ENCODE peak calls at places on chromosome 13, in nine cellular contexts. One of them, this sample, is unnamed.

GRCh38 chr13:30565658-30566057 is 52.1 kb upstream of the USPL1 start:
- DNase-seq in AG09319: no peak
- DNase-seq in naive thymus-derived CD8-positive, alpha-beta T cell: no peak
- DNase-seq in AG10803: no peak
- DNase-seq in ACHN: no peak
- DNase-seq in right atrium auricular region: no peak
- DNase-seq in NCI-H1694 treated with DMSO at 0.1 percent for 48 hours: no peak
- DNase-seq in NB4: no peak
- DNase-seq in fibroblast of lung: no peak
- DNase-seq in this sample: no peak

GRCh38 chr13:113490496-113491417 is at the start of gene DCUN1D2:
- DNase-seq in right atrium auricular region: peak
- DNase-seq in naive thymus-derived CD8-positive, alpha-beta T cell: peak
- DNase-seq in AG10803: peak
- DNase-seq in AG09319: peak
- DNase-seq in fibroblast of lung: peak
- DNase-seq in NB4: peak
- DNase-seq in ACHN: peak
- DNase-seq in NCI-H1694 treated with DMSO at 0.1 percent for 48 hours: peak
- DNase-seq in this sample: peak

GRCh38 chr13:29704648-29705047 is 109.2 kb upstream of the SLC7A1 start:
- DNase-seq in naive thymus-derived CD8-positive, alpha-beta T cell: no peak
- DNase-seq in NCI-H1694 treated with DMSO at 0.1 percent for 48 hours: no peak
- DNase-seq in AG10803: peak
- DNase-seq in AG09319: no peak
- DNase-seq in ACHN: no peak
- DNase-seq in NB4: no peak
- DNase-seq in right atrium auricular region: no peak
- DNase-seq in fibroblast of lung: no peak
- DNase-seq in this sample: no peak

GRCh38 chr13:77779461-77780272 is 82.2 kb downstream of the SLAIN1 start:
- DNase-seq in AG09319: peak
- DNase-seq in right atrium auricular region: no peak
- DNase-seq in ACHN: peak
- DNase-seq in naive thymus-derived CD8-positive, alpha-beta T cell: peak
- DNase-seq in AG10803: peak
- DNase-seq in NB4: peak
- DNase-seq in fibroblast of lung: peak
- DNase-seq in NCI-H1694 treated with DMSO at 0.1 percent for 48 hours: peak
- DNase-seq in this sample: no peak

GRCh38 chr13:38641164-38641948 is 45.5 kb upstream of the FREM2 start:
- DNase-seq in NCI-H1694 treated with DMSO at 0.1 percent for 48 hours: no peak
- DNase-seq in naive thymus-derived CD8-positive, alpha-beta T cell: no peak
- DNase-seq in fibroblast of lung: no peak
- DNase-seq in AG09319: no peak
- DNase-seq in AG10803: peak
- DNase-seq in ACHN: peak
- DNase-seq in NB4: no peak
- DNase-seq in right atrium auricular region: no peak
- DNase-seq in this sample: no peak

GRCh38 chr13:75759531-75759930 is 123.4 kb downstream of the LMO7 start:
- DNase-seq in fibroblast of lung: no peak
- DNase-seq in ACHN: no peak
- DNase-seq in NCI-H1694 treated with DMSO at 0.1 percent for 48 hours: no peak
- DNase-seq in AG10803: no peak
- DNase-seq in AG09319: no peak
- DNase-seq in naive thymus-derived CD8-positive, alpha-beta T cell: no peak
- DNase-seq in right atrium auricular region: no peak
- DNase-seq in NB4: no peak
- DNase-seq in this sample: no peak

GRCh38 chr13:27607125-27607524 is 13.2 kb downstream of the LNX2 start:
- DNase-seq in AG10803: peak
- DNase-seq in naive thymus-derived CD8-positive, alpha-beta T cell: no peak
- DNase-seq in right atrium auricular region: no peak
- DNase-seq in ACHN: peak
- DNase-seq in AG09319: no peak
- DNase-seq in NB4: peak
- DNase-seq in NCI-H1694 treated with DMSO at 0.1 percent for 48 hours: no peak
- DNase-seq in fibroblast of lung: peak
- DNase-seq in this sample: no peak

GRCh38 chr13:95301947-95302386 is 716 bp upstream of the ABCC4 start:
- DNase-seq in right atrium auricular region: no peak
- DNase-seq in fibroblast of lung: peak
- DNase-seq in ACHN: no peak
- DNase-seq in NB4: no peak
- DNase-seq in NCI-H1694 treated with DMSO at 0.1 percent for 48 hours: peak
- DNase-seq in AG09319: no peak
- DNase-seq in AG10803: no peak
- DNase-seq in naive thymus-derived CD8-positive, alpha-beta T cell: no peak
- DNase-seq in this sample: no peak

GRCh38 chr13:109568273-109568900 is 218.0 kb downstream of the IRS2 start:
- DNase-seq in fibroblast of lung: peak
- DNase-seq in ACHN: no peak
- DNase-seq in NCI-H1694 treated with DMSO at 0.1 percent for 48 hours: no peak
- DNase-seq in AG09319: no peak
- DNase-seq in right atrium auricular region: no peak
- DNase-seq in NB4: no peak
- DNase-seq in AG10803: no peak
- DNase-seq in naive thymus-derived CD8-positive, alpha-beta T cell: no peak
- DNase-seq in this sample: no peak

This sample was measured in CD8-positive, alpha-beta memory T cell.